ENCODE peak calls at places on chromosome 4, in eight cellular contexts. W is pancreas, F is tibial nerve, L is psoas muscle, S is A549, R is heart right ventricle, K is A673, U is OCI-LY7. M is an unnamed sample. For H3K4me1, the result is how much of the 10 kb centered on the place peaks cover.

GRCh38 chr4:153634737-153635353 is 49.2 kb upstream of the TLR2 start:
- DNase-seq in W (no peak), F (no peak), L (no peak), S (peak), R (no peak), K (peak), U (peak), M (peak)

GRCh38 chr4:17497890-17498523 is 13.9 kb downstream of the QDPR start:
- DNase-seq in W (no peak), F (no peak), L (no peak), S (no peak), R (no peak), K (no peak), U (no peak), M (no peak)

GRCh38 chr4:76252271-76252653 is 741 bp downstream of the FAM47E start:
- DNase-seq in W (no peak), F (no peak), L (no peak), S (no peak), R (no peak), K (no peak), U (no peak), M (no peak)

GRCh38 chr4:94516999-94517398 is 65.3 kb downstream of the PDLIM5 start:
- DNase-seq in W (no peak), F (no peak), L (no peak), S (no peak), R (no peak), K (no peak), U (no peak), M (no peak)

GRCh38 chr4:17577660-17578481 is 873 bp downstream of the LAP3 start:
- DNase-seq in W (peak), F (no peak), L (peak), S (peak), R (peak), K (no peak), U (peak), M (peak)

GRCh38 chr4:183852910-183853555 is 52.1 kb upstream of the STOX2 start:
- DNase-seq in W (no peak), F (no peak), L (no peak), S (no peak), R (no peak), K (no peak), U (no peak), M (no peak)

GRCh38 chr4:63589796-63590195 is 819.5 kb downstream of the TECRL start:
- DNase-seq in W (no peak), F (no peak), L (no peak), S (no peak), R (no peak), K (no peak), U (no peak), M (no peak)

GRCh38 chr4:99710681-99711345 is 53.2 kb upstream of the C4orf54 start:
- DNase-seq in W (no peak), F (no peak), L (no peak), S (no peak), R (no peak), K (no peak), U (no peak), M (no peak)

GRCh38 chr4:53507058-53507457 is 84.2 kb downstream of the LNX1 start:
- DNase-seq in W (no peak), F (no peak), L (no peak), S (no peak), R (no peak), K (no peak), U (no peak), M (no peak)

GRCh38 chr4:20251061-20251795 is 477 bp upstream of the SLIT2 start:
- DNase-seq in W (no peak), F (no peak), L (no peak), S (no peak), R (no peak), K (no peak), U (no peak), M (peak)

GRCh38 chr4:33218238-33218637 is 2498.1 kb downstream of the PCDH7 start:
- DNase-seq in W (no peak), F (no peak), L (no peak), S (no peak), R (no peak), K (no peak), U (no peak), M (no peak)

GRCh38 chr4:80133240-80133783 is 60.3 kb upstream of the ANTXR2 start:
- DNase-seq in W (no peak), F (no peak), L (no peak), S (no peak), R (no peak), K (no peak), U (no peak), M (no peak)
- H3K4me1 ChIP-seq in W (under half), F (under half), L (under half), S (under half), R (under half), K (under half), U (under half), M (under half)

DNA sequence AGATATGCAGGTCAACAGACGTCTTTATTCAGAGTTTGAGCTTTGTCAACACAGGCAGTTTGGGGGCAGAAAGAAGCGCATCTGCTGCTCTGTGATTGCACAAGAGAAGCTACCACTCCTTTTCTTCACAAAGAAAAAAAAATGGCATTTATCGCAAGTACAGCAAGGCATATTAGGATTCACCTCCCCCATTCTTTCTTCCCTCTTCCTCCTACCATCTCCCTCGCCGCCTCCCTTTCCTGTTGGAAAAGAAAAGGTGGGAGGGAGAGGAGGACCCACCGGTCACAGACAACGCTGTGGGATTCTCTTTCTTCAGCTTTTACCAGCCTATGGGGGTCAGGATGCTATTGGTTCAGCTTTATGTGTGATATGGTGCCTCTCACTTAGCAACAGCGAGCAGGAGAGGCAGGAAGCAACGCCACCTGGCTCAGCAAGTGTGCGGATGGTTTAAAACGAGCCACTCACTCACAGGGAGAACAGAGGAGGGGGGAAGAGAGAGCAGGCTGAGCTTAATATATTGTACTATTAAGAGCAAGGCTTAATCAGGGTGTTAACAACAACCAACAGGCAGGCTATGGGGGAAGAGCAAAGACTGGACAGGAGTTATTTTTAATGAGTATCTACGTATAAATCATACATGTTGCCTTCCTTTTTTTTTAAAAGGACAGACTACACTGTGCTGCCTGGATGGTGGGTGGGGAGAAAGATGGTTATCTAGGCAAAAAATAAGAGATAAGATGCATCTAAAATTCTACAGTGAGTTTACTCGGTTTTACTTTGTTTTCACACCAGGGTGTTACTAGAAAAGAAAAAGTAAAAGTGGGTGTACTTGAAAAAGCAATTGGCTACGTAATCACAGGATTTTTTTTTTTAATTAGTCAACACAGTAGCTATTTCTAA is 104.7 kb downstream of the MAML3 start:
- DNase-seq in W (peak), F (no peak), L (no peak), S (peak), R (peak), K (peak), U (peak), M (no peak)
- H3K4me1 ChIP-seq in W (under half), F (under half), L (under half), S (half or more), R (under half), K (under half), U (under half), M (under half)

DNA sequence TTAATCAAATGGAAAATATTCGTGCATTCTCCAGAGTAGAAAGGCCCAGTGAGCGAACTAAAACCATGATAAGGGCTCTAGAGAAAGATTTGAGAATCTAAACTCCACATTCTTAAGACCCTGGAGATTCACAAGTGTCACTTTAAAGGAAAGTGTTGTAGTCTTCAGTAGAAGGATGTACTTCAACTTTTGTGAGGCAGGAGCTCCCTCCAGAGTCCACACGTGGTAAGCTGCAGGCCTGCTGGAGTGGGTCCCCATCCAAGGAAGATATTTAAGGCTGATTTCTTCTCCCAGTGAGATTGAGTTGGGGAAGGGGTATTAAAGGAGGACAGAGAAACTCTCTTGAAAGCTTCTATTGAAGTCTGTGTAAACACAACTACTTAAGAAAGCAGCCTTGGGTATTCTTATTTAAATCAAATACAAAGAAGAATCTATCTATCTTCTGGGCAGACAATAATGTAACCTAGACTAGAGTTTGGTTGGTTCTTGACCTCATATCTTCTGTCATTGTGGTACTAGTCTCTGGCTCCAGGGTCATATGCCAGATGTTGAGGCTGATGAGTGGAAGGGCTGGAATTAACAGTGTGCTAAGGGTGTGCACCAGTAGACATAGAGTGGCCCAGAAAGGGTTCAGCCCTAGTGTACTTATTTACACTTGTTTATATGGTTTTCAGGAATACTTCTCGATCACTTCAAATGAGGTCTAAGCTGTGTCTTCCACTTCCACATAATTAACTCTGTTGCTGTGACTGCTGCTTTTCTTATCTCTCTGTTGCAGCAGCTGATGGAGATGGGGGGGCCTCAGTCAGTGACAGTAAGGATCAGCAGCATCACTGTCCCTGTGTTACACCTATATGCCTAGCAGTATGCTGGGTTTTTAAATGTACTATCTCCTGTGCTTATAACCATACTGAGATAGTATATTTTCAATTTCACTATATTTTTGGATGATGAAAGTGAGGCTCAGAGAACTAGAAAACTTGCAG is 76.1 kb downstream of the HMGB2 start:
- DNase-seq in W (no peak), F (no peak), L (peak), S (peak), R (peak), K (peak), U (peak), M (peak)
- H3K4me1 ChIP-seq in W (under half), F (under half), L (under half), S (under half), R (under half), K (half or more), U (under half), M (under half)

GRCh38 chr4:67696061-67696460 is 4.9 kb downstream of the UBA6 start:
- DNase-seq in W (no peak), F (no peak), L (no peak), S (no peak), R (no peak), K (no peak), U (no peak), M (no peak)
- H3K4me1 ChIP-seq in W (under half), F (under half), L (under half), S (under half), R (under half), K (under half), U (under half), M (under half)

GRCh38 chr4:145299380-145300076 is 119.1 kb upstream of the OTUD4 start:
- DNase-seq in W (no peak), F (no peak), L (no peak), S (no peak), R (no peak), K (peak), U (peak), M (peak)

GRCh38 chr4:145298885-145299284 is 118.5 kb upstream of the OTUD4 start:
- DNase-seq in W (no peak), F (no peak), L (no peak), S (no peak), R (no peak), K (no peak), U (peak), M (no peak)

GRCh38 chr4:145302725-145303124 is 122.3 kb upstream of the OTUD4 start:
- DNase-seq in W (no peak), F (no peak), L (no peak), S (no peak), R (no peak), K (no peak), U (no peak), M (no peak)

GRCh38 chr4:145297556-145297955 is 117.2 kb upstream of the OTUD4 start:
- DNase-seq in W (no peak), F (no peak), L (no peak), S (no peak), R (no peak), K (no peak), U (no peak), M (no peak)

DNA sequence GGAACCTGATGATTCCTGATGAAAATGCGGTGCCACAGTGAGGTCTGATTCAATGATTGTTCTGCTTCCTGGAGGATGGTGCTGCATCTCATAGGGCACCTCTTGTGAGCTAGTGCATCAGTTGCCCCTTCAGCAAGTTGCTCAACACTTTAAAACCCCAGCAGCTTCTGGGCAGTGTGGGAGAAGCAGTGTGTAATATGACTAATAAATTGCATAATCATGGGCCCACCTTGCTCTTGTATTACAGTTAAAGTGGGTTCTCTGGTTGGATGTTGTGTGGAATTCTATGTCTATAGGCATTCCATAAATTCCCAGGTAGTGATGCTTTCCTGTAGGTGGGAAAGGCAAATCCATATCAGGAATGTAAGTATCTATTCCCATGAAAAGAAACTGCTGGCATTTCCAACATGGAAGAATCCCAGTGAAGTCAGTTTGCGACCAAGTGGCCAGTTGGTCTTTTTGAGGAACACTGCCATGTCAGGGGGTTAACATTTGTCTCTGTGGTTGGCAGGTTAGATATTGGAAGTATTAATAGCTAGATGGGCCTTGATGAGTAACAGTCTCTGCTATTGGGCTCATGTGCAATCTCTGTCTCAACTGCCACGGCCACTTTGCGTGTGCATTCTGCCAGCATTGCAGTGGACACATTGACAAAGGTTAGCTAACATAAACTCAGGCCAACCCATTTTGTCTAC is 121.1 kb upstream of the OTUD4 start:
- DNase-seq in W (no peak), F (no peak), L (no peak), S (no peak), R (no peak), K (no peak), U (no peak), M (no peak)
- H3K4me1 ChIP-seq in W (under half), F (under half), L (under half), S (under half), R (under half), K (under half), U (under half), M (under half)

GRCh38 chr4:1750381-1751154 is 29.2 kb downstream of the TACC3 start:
- DNase-seq in W (no peak), F (no peak), L (no peak), S (no peak), R (no peak), K (no peak), U (no peak), M (no peak)
- H3K4me1 ChIP-seq in W (under half), F (under half), L (under half), S (under half), R (under half), K (under half), U (under half), M (under half)